ENCODE peak calls at places on chromosomes 5 and 9, in ten cellular contexts. B is mammary epithelial cell, M is astrocyte, L is PC-3, C is H1, I is endothelial cell of umbilical vein, R is GM23248, N is HCT116, O is HepG2, Q is GM12878. G is an unnamed sample.

GRCh38 chr5:78677777-78678668 is 29.5 kb upstream of the LHFPL2 start:
- DNase-seq in C (no peak), B (peak), Q (peak), R (peak), L (peak), I (no peak), N (peak), M (peak), O (no peak), G (peak)

GRCh38 chr5:38697013-38697412 is 140.6 kb upstream of the LIFR start:
- DNase-seq in B (no peak), C (no peak), N (no peak), O (peak), R (peak), L (no peak), M (peak), Q (no peak), I (peak), G (no peak)

GRCh38 chr5:124923131-124923530 is 176.7 kb upstream of the ZNF608 start:
- DNase-seq in I (peak), O (no peak), M (peak), L (no peak), Q (no peak), R (peak), B (no peak), C (no peak), N (no peak), G (peak)

GRCh38 chr5:17024686-17025180 is 88.6 kb upstream of the MYO10 start:
- DNase-seq in M (peak), Q (no peak), L (peak), N (no peak), C (no peak), O (no peak), I (peak), R (peak), B (peak), G (peak)

GRCh38 chr5:54492196-54492595 is 25.4 kb upstream of the SNX18 start:
- DNase-seq in C (no peak), Q (no peak), O (no peak), M (peak), R (peak), N (no peak), I (no peak), B (peak), L (no peak), G (no peak)

GRCh38 chr5:89816038-89816437 is 593.5 kb downstream of the CETN3 start:
- DNase-seq in R (peak), Q (no peak), O (no peak), L (no peak), I (no peak), C (no peak), M (no peak), N (no peak), B (no peak), G (no peak)

GRCh38 chr9:116218399-116218798 is 64.8 kb downstream of the PAPPA start:
- DNase-seq in M (no peak), I (no peak), O (no peak), L (no peak), Q (no peak), R (no peak), B (no peak), N (no peak), C (no peak), G (no peak)

GRCh38 chr5:80516826-80517225 is 28.9 kb downstream of the FAM151B start:
- DNase-seq in B (peak), C (no peak), O (no peak), I (peak), R (peak), Q (peak), L (peak), N (peak), M (peak), G (peak)

GRCh38 chr9:7967851-7968250 is 168.3 kb upstream of the DMAC1 start:
- DNase-seq in L (peak), O (no peak), I (no peak), N (no peak), B (no peak), Q (no peak), C (no peak), M (no peak), R (no peak), G (peak)

GRCh38 chr9:32738501-32739172 is 44.7 kb upstream of the TMEM215 start:
- DNase-seq in O (no peak), B (peak), C (no peak), M (peak), N (peak), Q (no peak), I (no peak), L (peak), R (peak), G (no peak)

GRCh38 chr5:65184780-65185179 is 296.9 kb downstream of the ADAMTS6 start:
- DNase-seq in N (no peak), C (no peak), B (no peak), Q (no peak), M (no peak), I (no peak), O (peak), L (no peak), R (no peak), G (peak)

GRCh38 chr5:65186646-65187227 is 295.0 kb downstream of the ADAMTS6 start:
- DNase-seq in C (no peak), M (peak), I (peak), O (no peak), B (no peak), L (no peak), Q (no peak), R (no peak), N (no peak), G (no peak)

GRCh38 chr5:65190328-65191053 is 291.2 kb downstream of the ADAMTS6 start:
- DNase-seq in L (peak), B (peak), N (no peak), I (no peak), M (peak), C (no peak), Q (peak), O (no peak), R (peak), G (no peak)

GRCh38 chr5:65185468-65185867 is 296.3 kb downstream of the ADAMTS6 start:
- DNase-seq in R (peak), O (no peak), C (no peak), L (no peak), Q (no peak), I (no peak), N (no peak), M (peak), B (no peak), G (no peak)
- TF ChIP-seq EZH2 in R (no peak), O (no peak), C (no peak), L (no peak), Q (no peak), I (no peak), N (no peak), M (no peak), B (no peak), G (no peak)

GRCh38 chr5:6722015-6722414 is 8.8 kb downstream of the TENT4A start:
- DNase-seq in R (peak), I (peak), O (no peak), N (no peak), C (no peak), M (no peak), L (no peak), B (no peak), Q (no peak), G (no peak)
- H3K4me2 ChIP-seq in R (peak), I (peak), O (no peak), N (no peak), C (no peak), M (peak), L (no peak), B (peak), Q (peak), G (peak)

GRCh38 chr9:68704804-68705635 is at the start of gene PIP5K1B:
- DNase-seq in M (peak), R (peak), Q (no peak), B (peak), L (peak), I (peak), O (peak), C (no peak), N (no peak), G (peak)
- TF ChIP-seq EZH2 in M (peak), R (no peak), Q (no peak), B (no peak), L (peak), I (no peak), O (no peak), C (peak), N (no peak), G (no peak)

GRCh38 chr5:157670662-157671591 is at the start of gene C5orf52:
- DNase-seq in C (no peak), R (peak), Q (peak), I (peak), N (no peak), L (peak), B (no peak), M (peak), O (peak), G (peak)
- H3K4me2 ChIP-seq in C (peak), R (peak), Q (peak), I (peak), N (no peak), L (peak), B (peak), M (peak), O (peak), G (no peak)

DNA sequence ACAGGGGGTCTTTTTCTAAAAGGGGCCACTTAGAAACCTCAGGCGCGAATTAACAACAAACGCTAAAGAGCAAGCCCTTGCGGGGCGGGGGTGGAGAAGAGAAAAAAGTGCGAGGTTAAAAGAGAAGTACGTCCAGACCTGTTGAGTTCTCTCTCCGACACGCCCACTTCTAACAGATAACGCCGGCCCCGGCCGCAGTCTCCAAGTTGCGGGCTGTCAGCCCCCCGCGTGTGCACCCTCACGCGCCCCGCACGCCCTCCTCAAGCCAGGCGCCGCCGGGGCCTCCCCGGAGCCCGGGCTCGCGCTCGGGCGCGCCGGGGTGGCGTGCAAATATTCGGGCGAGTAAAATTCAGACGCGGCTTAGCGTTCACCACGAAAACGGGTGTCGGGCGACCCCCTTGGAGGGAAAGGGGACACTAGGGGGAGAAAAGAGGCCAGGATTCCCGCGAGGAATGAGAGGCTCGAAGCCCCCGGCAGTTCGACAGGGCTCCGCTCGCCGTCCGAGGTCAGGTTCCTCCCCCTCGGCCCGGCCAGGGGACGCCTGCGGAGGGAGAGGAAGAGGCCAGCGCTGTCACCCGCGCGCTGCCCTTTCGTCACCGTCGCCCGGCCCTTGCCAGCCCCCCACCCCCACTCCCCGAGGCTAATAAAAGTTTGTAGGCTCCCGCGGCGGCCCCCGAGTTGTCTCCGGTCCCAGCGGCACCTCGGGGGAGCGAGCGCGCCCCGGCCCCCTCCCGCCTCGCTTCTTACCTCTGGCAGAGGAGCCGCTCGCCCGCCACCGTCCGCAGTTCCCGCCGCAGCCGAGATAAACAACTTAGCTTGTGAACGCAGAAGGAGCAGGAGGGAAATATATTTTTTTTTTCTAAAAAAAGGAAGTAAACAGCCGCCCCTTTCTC is 776 bp downstream of the NR3C1 start:
- DNase-seq in M (no peak), Q (no peak), B (peak), C (no peak), N (no peak), L (peak), I (peak), R (peak), O (peak), G (peak)
- TF ChIP-seq EZH2 in M (no peak), Q (no peak), B (no peak), C (no peak), N (no peak), L (no peak), I (no peak), R (no peak), O (no peak), G (no peak)

GRCh38 chr5:167355370-167355769 is 936.1 kb upstream of the WWC1 start:
- DNase-seq in I (no peak), C (no peak), B (no peak), N (no peak), R (no peak), M (no peak), Q (no peak), L (no peak), O (no peak), G (no peak)
- H3K4me2 ChIP-seq in I (no peak), C (no peak), B (no peak), N (no peak), R (no peak), M (peak), Q (no peak), L (no peak), O (no peak), G (no peak)

GRCh38 chr9:38066907-38067610 is 2.0 kb downstream of the SHB start:
- DNase-seq in B (peak), M (no peak), R (peak), O (no peak), C (no peak), N (no peak), L (peak), Q (no peak), I (peak), G (peak)
- TF ChIP-seq EZH2 in B (no peak), M (no peak), R (no peak), O (no peak), C (no peak), N (no peak), L (no peak), Q (no peak), I (no peak), G (no peak)

DNA sequence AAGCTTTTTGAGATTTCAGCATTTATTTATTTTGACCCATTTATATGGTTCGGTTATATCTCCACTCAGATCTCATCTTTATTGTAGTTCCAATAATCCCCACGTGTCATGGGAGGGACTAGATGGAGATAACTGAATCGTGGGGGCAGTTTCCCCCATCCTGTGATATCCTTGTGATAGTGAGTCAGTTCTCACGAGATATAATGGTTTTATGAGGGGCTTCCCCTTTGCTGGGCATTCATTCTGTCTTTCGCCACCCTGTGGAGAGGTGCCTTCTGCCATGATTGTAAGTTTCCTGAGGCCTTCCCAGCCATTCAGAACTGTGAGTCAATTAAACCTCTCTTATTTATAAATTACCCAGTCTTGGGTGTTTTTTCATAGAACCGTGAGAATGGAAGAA is 96.5 kb upstream of the PCSK1 start:
- DNase-seq in N (no peak), I (no peak), C (no peak), M (no peak), Q (no peak), R (no peak), L (no peak), O (no peak), B (no peak), G (no peak)
- H3K4me2 ChIP-seq in N (no peak), I (peak), C (no peak), M (no peak), Q (no peak), R (no peak), L (no peak), O (no peak), B (no peak), G (no peak)

G was measured in hepatocyte.